ENCODE peak calls at places on chromosomes 4 and X, in six cellular contexts. Q, K, D, V, W and R are unnamed samples.

GRCh38 chr4:140937866-140938265 is 181.7 kb upstream of the TBC1D9 start:
- DNase-seq in Q (no peak), K (no peak), D (no peak), V (no peak), W (no peak), R (no peak)

GRCh38 chrX:70969635-70970481 is 39.0 kb upstream of the SLC7A3 start:
- DNase-seq in Q (no peak), K (no peak), D (no peak), V (no peak), W (no peak), R (no peak)

GRCh38 chr4:118974758-118975157 is 86.1 kb downstream of the SYNPO2 start:
- DNase-seq in Q (no peak), K (no peak), D (no peak), V (no peak), W (no peak), R (no peak)

GRCh38 chr4:38621004-38621684 is 42.9 kb upstream of the KLF3 start:
- DNase-seq in Q (no peak), K (no peak), D (no peak), V (no peak), W (no peak), R (no peak)

GRCh38 chrX:8663325-8663724 is 68.6 kb downstream of the ANOS1 start:
- DNase-seq in Q (no peak), K (no peak), D (no peak), V (no peak), W (no peak), R (no peak)

GRCh38 chr4:55172694-55173287 is 47.4 kb upstream of the KDR start:
- DNase-seq in Q (no peak), K (no peak), D (no peak), V (no peak), W (no peak), R (no peak)

GRCh38 chr4:121177238-121178137 is 13.4 kb upstream of the TNIP3 start:
- DNase-seq in Q (peak; percentile 4), K (no peak), D (no peak), V (no peak), W (no peak), R (no peak)

GRCh38 chr4:8870647-8871416 is 807 bp downstream of the HMX1 start:
- DNase-seq in Q (no peak), K (no peak), D (no peak), V (no peak), W (no peak), R (no peak)

GRCh38 chr4:130172156-130172555 is 1076.2 kb downstream of the C4orf33 start:
- DNase-seq in Q (no peak), K (no peak), D (no peak), V (no peak), W (no peak), R (no peak)

GRCh38 chr4:183074288-183074990 is 24.6 kb upstream of the WWC2 start:
- DNase-seq in Q (no peak), K (no peak), D (no peak), V (no peak), W (no peak), R (no peak)

GRCh38 chrX:10620121-10620699 is at the start of gene MID1:
- DNase-seq in Q (no peak), K (no peak), D (no peak), V (no peak), W (no peak), R (no peak)

GRCh38 chr4:126737899-126738526 is 894.7 kb upstream of the INTU start:
- DNase-seq in Q (no peak), K (no peak), D (no peak), V (no peak), W (no peak), R (no peak)

GRCh38 chrX:72609313-72609712 is 36.7 kb upstream of the HDAC8 start:
- DNase-seq in Q (no peak), K (no peak), D (no peak), V (no peak), W (no peak), R (no peak)

GRCh38 chr4:54101190-54102041 is 1.5 kb downstream of the GSX2 start:
- DNase-seq in Q (no peak), K (no peak), D (no peak), V (no peak), W (no peak), R (no peak)

GRCh38 chr4:6620296-6620695 is 20.2 kb upstream of the MRFAP1 start:
- DNase-seq in Q (no peak), K (no peak), D (no peak), V (no peak), W (no peak), R (no peak)

GRCh38 chrX:138157850-138158249 is 553.7 kb downstream of the FGF13 start:
- DNase-seq in Q (no peak), K (no peak), D (no peak), V (no peak), W (no peak), R (no peak)

GRCh38 chrX:39895228-39896110 is 202.3 kb downstream of the BCOR start:
- DNase-seq in Q (no peak), K (no peak), D (no peak), V (no peak), W (no peak), R (no peak)

GRCh38 chrX:63961964-63962363 is 176.9 kb upstream of the ARHGEF9 start:
- DNase-seq in Q (no peak), K (no peak), D (no peak), V (no peak), W (no peak), R (no peak)

GRCh38 chr4:70903282-70903603 is 1.1 kb downstream of the MOB1B start:
- DNase-seq in Q (no peak), K (no peak), D (no peak), V (no peak), W (no peak), R (no peak)

GRCh38 chr4:151667025-151667424 is 93.8 kb downstream of the GATB start:
- DNase-seq in Q (no peak), K (no peak), D (no peak), V (no peak), W (no peak), R (no peak)

GRCh38 chrX:150226223-150226965 is 136.7 kb upstream of the MAMLD1 start:
- DNase-seq in Q (no peak), K (no peak), D (no peak), V (no peak), W (no peak), R (no peak)

GRCh38 chrX:29728639-29729038 is 486.7 kb upstream of the MAGEB2 start:
- DNase-seq in Q (no peak), K (no peak), D (no peak), V (no peak), W (no peak), R (no peak)

GRCh38 chr4:159101983-159102622 is 776 bp upstream of the RAPGEF2 start:
- DNase-seq in Q (no peak), K (no peak), D (no peak), V (no peak), W (no peak), R (no peak)

GRCh38 chrX:81120270-81120935 is 81.3 kb downstream of the HMGN5 start:
- DNase-seq in Q (no peak), K (no peak), D (no peak), V (no peak), W (no peak), R (no peak)

GRCh38 chr4:3338321-3338838 is 45.6 kb downstream of the RGS12 start:
- DNase-seq in Q (no peak), K (no peak), D (no peak), V (no peak), W (no peak), R (no peak)

GRCh38 chrX:6778547-6779231 is 243.8 kb upstream of the VCX3A start:
- DNase-seq in Q (no peak), K (no peak), D (no peak), V (no peak), W (no peak), R (no peak)

GRCh38 chrX:108468486-108468885 is 28.8 kb downstream of the COL4A5 start:
- DNase-seq in Q (no peak), K (no peak), D (no peak), V (no peak), W (no peak), R (no peak)

GRCh38 chr4:182582245-182582644 is 334.9 kb downstream of the DCTD start:
- DNase-seq in Q (no peak), K (no peak), D (no peak), V (no peak), W (no peak), R (no peak)

GRCh38 chrX:1394731-1395501 is 3.0 kb upstream of the SLC25A6 start:
- DNase-seq in Q (no peak), K (no peak), D (no peak), V (no peak), W (no peak), R (no peak)

GRCh38 chr4:86055898-86056297 is 304.0 kb downstream of the MAPK10 start:
- DNase-seq in Q (no peak), K (no peak), D (no peak), V (no peak), W (no peak), R (no peak)

GRCh38 chrX:19272452-19272851 is 71.3 kb upstream of the PDHA1 start:
- DNase-seq in Q (no peak), K (no peak), D (no peak), V (no peak), W (no peak), R (no peak)

GRCh38 chrX:54452920-54453319 is 12.7 kb downstream of the TSR2 start:
- DNase-seq in Q (no peak), K (no peak), D (no peak), V (no peak), W (no peak), R (no peak)

GRCh38 chr4:40829586-40829985 is 79.8 kb downstream of the NSUN7 start:
- DNase-seq in Q (no peak), K (no peak), D (no peak), V (no peak), W (no peak), R (no peak)

GRCh38 chrX:11470231-11470630 is 177.0 kb downstream of the AMELX start:
- DNase-seq in Q (no peak), K (no peak), D (no peak), V (no peak), W (no peak), R (no peak)

GRCh38 chr4:105472871-105473339 is 957 bp downstream of the PPA2 start:
- DNase-seq in Q (no peak), K (no peak), D (no peak), V (peak; percentile 40), W (no peak), R (no peak)

GRCh38 chr4:20219526-20219925 is 32.2 kb upstream of the SLIT2 start:
- DNase-seq in Q (no peak), K (no peak), D (no peak), V (no peak), W (no peak), R (no peak)

GRCh38 chr4:165096776-165097175 is 15.9 kb downstream of the TMEM192 start:
- DNase-seq in Q (no peak), K (no peak), D (no peak), V (no peak), W (no peak), R (no peak)

GRCh38 chrX:139826065-139827044 is 106.5 kb downstream of the ATP11C start:
- DNase-seq in Q (no peak), K (no peak), D (no peak), V (no peak), W (no peak), R (no peak)

GRCh38 chr4:123399638-123400358 is 3.2 kb downstream of the SPRY1 start:
- DNase-seq in Q (no peak), K (no peak), D (no peak), V (no peak), W (no peak), R (no peak)